ENCODE peak calls at places on chromosomes 4 and X, in five cellular contexts. T, C, O, R and J are unnamed samples.
A peak's percentile ranks its signal among the peaks of the same experiment; 100 is the strongest.

GRCh38 chr4:136650541-136651277 is 881.6 kb downstream of the PCDH18 start:
- DNase-seq in T (no peak), C (no peak), O (no peak), R (no peak), J (no peak)

GRCh38 chrX:153319295-153319694 is 2.3 kb downstream of the PNMA6F start:
- DNase-seq in T (no peak), C (no peak), O (no peak), R (no peak), J (no peak)

GRCh38 chr4:95361696-95361965 is 187.1 kb downstream of the UNC5C start:
- DNase-seq in T (no peak), C (no peak), O (no peak), R (no peak), J (no peak)

GRCh38 chr4:120144634-120145033 is 78.0 kb upstream of the MAD2L1 start:
- DNase-seq in T (no peak), C (no peak), O (no peak), R (no peak), J (no peak)

GRCh38 chr4:13627185-13627605 is 330 bp downstream of the BOD1L1 start:
- DNase-seq in T (peak; percentile 30), C (no peak), O (no peak), R (no peak), J (no peak)

GRCh38 chr4:38590017-38590416 is 74.0 kb upstream of the KLF3 start:
- DNase-seq in T (no peak), C (no peak), O (no peak), R (no peak), J (no peak)

GRCh38 chr4:47930971-47931804 is 16.8 kb upstream of the NFXL1 start:
- DNase-seq in T (no peak), C (peak; percentile 24), O (no peak), R (no peak), J (no peak)

GRCh38 chr4:128386761-128387599 is 99.4 kb upstream of the PGRMC2 start:
- DNase-seq in T (no peak), C (peak; percentile 90), O (peak; percentile 93), R (peak; percentile 93), J (peak; percentile 96)

GRCh38 chrX:39619182-39620009 is 478.4 kb downstream of the BCOR start:
- DNase-seq in T (no peak), C (no peak), O (no peak), R (no peak), J (no peak)

GRCh38 chr4:38728651-38729141 is 54.1 kb downstream of the TLR10 start:
- DNase-seq in T (no peak), C (no peak), O (no peak), R (no peak), J (no peak)

GRCh38 chrX:45353462-45353861 is 152.8 kb upstream of the DIPK2B start:
- DNase-seq in T (no peak), C (no peak), O (no peak), R (no peak), J (no peak)

GRCh38 chrX:47316276-47317025 is 53.9 kb upstream of the ZNF157 start:
- DNase-seq in T (no peak), C (peak; percentile 7), O (no peak), R (no peak), J (no peak)

GRCh38 chr4:142557220-142557801 is 288.8 kb downstream of the INPP4B start:
- DNase-seq in T (no peak), C (no peak), O (no peak), R (no peak), J (no peak)

GRCh38 chr4:6343950-6344408 is 74.3 kb downstream of the WFS1 start:
- DNase-seq in T (no peak), C (peak; percentile 64), O (no peak), R (no peak), J (no peak)

GRCh38 chrX:68692651-68693050 is 45.2 kb downstream of the STARD8 start:
- DNase-seq in T (no peak), C (no peak), O (no peak), R (no peak), J (no peak)

GRCh38 chr4:168524006-168524405 is 27.2 kb downstream of the PALLD start:
- DNase-seq in T (no peak), C (peak; percentile 52), O (no peak), R (no peak), J (no peak)

GRCh38 chrX:69130448-69130847 is 34.8 kb downstream of the PJA1 start:
- DNase-seq in T (no peak), C (no peak), O (no peak), R (no peak), J (no peak)

GRCh38 chr4:25169446-25169845 is 9.2 kb upstream of the SEPSECS start:
- DNase-seq in T (no peak), C (no peak), O (no peak), R (no peak), J (no peak)

GRCh38 chrX:13250831-13251612 is 68.8 kb downstream of the ATXN3L start:
- DNase-seq in T (no peak), C (peak; percentile 71), O (no peak), R (peak; percentile 2), J (peak; percentile 68)